ENCODE peak calls at places on chromosomes 7 and 10, in six cellular contexts. One of them, this sample, is unnamed.

GRCh38 chr7:75980865-75981449 is 13.4 kb downstream of the TMEM120A start:
- DNase-seq in midbrain: no peak
- DNase-seq in stimulated activated CD8-positive, alpha-beta memory T cell treated with anti-CD3 and anti-CD28 coated beads, Interleukin-15, amount 100 ng/mL, for 24 hours: no peak
- DNase-seq in HuH-7: no peak
- DNase-seq in type B pancreatic cell: no peak
- DNase-seq in T-helper 17 cell: no peak
- DNase-seq in this sample: no peak

GRCh38 chr10:37269554-37270256 is 144.3 kb downstream of the ANKRD30A start:
- DNase-seq in stimulated activated CD8-positive, alpha-beta memory T cell treated with anti-CD3 and anti-CD28 coated beads, Interleukin-15, amount 100 ng/mL, for 24 hours: no peak
- DNase-seq in HuH-7: no peak
- DNase-seq in type B pancreatic cell: no peak
- DNase-seq in midbrain: no peak
- DNase-seq in T-helper 17 cell: no peak
- DNase-seq in this sample: no peak

GRCh38 chr10:88968316-88968882 is 15.8 kb upstream of the ACTA2 start:
- DNase-seq in type B pancreatic cell: no peak
- DNase-seq in midbrain: no peak
- DNase-seq in T-helper 17 cell: no peak
- DNase-seq in HuH-7: no peak
- DNase-seq in stimulated activated CD8-positive, alpha-beta memory T cell treated with anti-CD3 and anti-CD28 coated beads, Interleukin-15, amount 100 ng/mL, for 24 hours: no peak
- DNase-seq in this sample: no peak

GRCh38 chr10:17387861-17388503 is 66.4 kb downstream of the ST8SIA6 start:
- DNase-seq in HuH-7: no peak
- DNase-seq in T-helper 17 cell: no peak
- DNase-seq in type B pancreatic cell: no peak
- DNase-seq in midbrain: no peak
- DNase-seq in stimulated activated CD8-positive, alpha-beta memory T cell treated with anti-CD3 and anti-CD28 coated beads, Interleukin-15, amount 100 ng/mL, for 24 hours: no peak
- DNase-seq in this sample: no peak

GRCh38 chr10:96587255-96588059 is 645 bp upstream of the TM9SF3 start:
- DNase-seq in midbrain: peak
- DNase-seq in type B pancreatic cell: no peak
- DNase-seq in HuH-7: peak
- DNase-seq in stimulated activated CD8-positive, alpha-beta memory T cell treated with anti-CD3 and anti-CD28 coated beads, Interleukin-15, amount 100 ng/mL, for 24 hours: no peak
- DNase-seq in T-helper 17 cell: no peak
- DNase-seq in this sample: no peak

GRCh38 chr7:45073031-45073842 is 15.5 kb downstream of the NACAD start:
- DNase-seq in stimulated activated CD8-positive, alpha-beta memory T cell treated with anti-CD3 and anti-CD28 coated beads, Interleukin-15, amount 100 ng/mL, for 24 hours: no peak
- DNase-seq in T-helper 17 cell: no peak
- DNase-seq in midbrain: no peak
- DNase-seq in type B pancreatic cell: no peak
- DNase-seq in HuH-7: no peak
- DNase-seq in this sample: no peak

GRCh38 chr10:4512557-4513286 is 313.3 kb upstream of the AKR1E2 start:
- DNase-seq in T-helper 17 cell: no peak
- DNase-seq in type B pancreatic cell: no peak
- DNase-seq in midbrain: no peak
- DNase-seq in HuH-7: peak
- DNase-seq in stimulated activated CD8-positive, alpha-beta memory T cell treated with anti-CD3 and anti-CD28 coated beads, Interleukin-15, amount 100 ng/mL, for 24 hours: no peak
- DNase-seq in this sample: no peak

GRCh38 chr10:11702264-11702663 is 39.9 kb upstream of the ECHDC3 start:
- DNase-seq in HuH-7: no peak
- DNase-seq in type B pancreatic cell: no peak
- DNase-seq in T-helper 17 cell: no peak
- DNase-seq in midbrain: no peak
- DNase-seq in stimulated activated CD8-positive, alpha-beta memory T cell treated with anti-CD3 and anti-CD28 coated beads, Interleukin-15, amount 100 ng/mL, for 24 hours: no peak
- DNase-seq in this sample: no peak

GRCh38 chr7:128867842-128868623 is 5.4 kb downstream of the ATP6V1F start:
- DNase-seq in T-helper 17 cell: no peak
- DNase-seq in HuH-7: no peak
- DNase-seq in type B pancreatic cell: no peak
- DNase-seq in midbrain: no peak
- DNase-seq in stimulated activated CD8-positive, alpha-beta memory T cell treated with anti-CD3 and anti-CD28 coated beads, Interleukin-15, amount 100 ng/mL, for 24 hours: no peak
- DNase-seq in this sample: no peak

GRCh38 chr10:69061305-69062161 is 26.4 kb upstream of the SRGN start:
- DNase-seq in T-helper 17 cell: no peak
- DNase-seq in type B pancreatic cell: no peak
- DNase-seq in stimulated activated CD8-positive, alpha-beta memory T cell treated with anti-CD3 and anti-CD28 coated beads, Interleukin-15, amount 100 ng/mL, for 24 hours: no peak
- DNase-seq in HuH-7: peak
- DNase-seq in midbrain: peak
- DNase-seq in this sample: peak

GRCh38 chr10:92830478-92831389 is 17.6 kb upstream of the EXOC6 start:
- DNase-seq in HuH-7: no peak
- DNase-seq in midbrain: no peak
- DNase-seq in type B pancreatic cell: no peak
- DNase-seq in stimulated activated CD8-positive, alpha-beta memory T cell treated with anti-CD3 and anti-CD28 coated beads, Interleukin-15, amount 100 ng/mL, for 24 hours: no peak
- DNase-seq in T-helper 17 cell: no peak
- DNase-seq in this sample: peak

GRCh38 chr10:61621538-61622150 is 41.1 kb upstream of the CABCOCO1 start:
- DNase-seq in type B pancreatic cell: no peak
- DNase-seq in stimulated activated CD8-positive, alpha-beta memory T cell treated with anti-CD3 and anti-CD28 coated beads, Interleukin-15, amount 100 ng/mL, for 24 hours: no peak
- DNase-seq in midbrain: no peak
- DNase-seq in HuH-7: no peak
- DNase-seq in T-helper 17 cell: no peak
- DNase-seq in this sample: no peak